ENCODE peak calls at places on chromosomes 12 and 14, in eight cellular contexts. One of them, this sample, is unnamed.

GRCh38 chr12:13258212-13258611 is 61.7 kb downstream of the EMP1 start:
- DNase-seq in stomach: no peak
- DNase-seq in prostate gland: no peak
- DNase-seq in lower leg skin: no peak
- DNase-seq in A549: no peak
- DNase-seq in NB4: no peak
- DNase-seq in H54: no peak
- DNase-seq in ovary: no peak
- DNase-seq in this sample: no peak

GRCh38 chr12:125683748-125684381 is 618.6 kb downstream of the AACS start:
- DNase-seq in prostate gland: peak; percentile 22
- DNase-seq in A549: no peak
- DNase-seq in NB4: peak; percentile 16
- DNase-seq in H54: no peak
- DNase-seq in lower leg skin: no peak
- DNase-seq in ovary: no peak
- DNase-seq in stomach: peak; percentile 70
- DNase-seq in this sample: peak; percentile 42

GRCh38 chr14:49456589-49456988 is 129.6 kb downstream of the RPS29 start:
- DNase-seq in ovary: no peak
- DNase-seq in stomach: no peak
- DNase-seq in lower leg skin: no peak
- DNase-seq in A549: no peak
- DNase-seq in prostate gland: no peak
- DNase-seq in NB4: no peak
- DNase-seq in H54: no peak
- DNase-seq in this sample: no peak

GRCh38 chr12:117098071-117098360 is 1.2 kb downstream of the TESC start:
- DNase-seq in H54: no peak
- DNase-seq in A549: no peak
- DNase-seq in lower leg skin: no peak
- DNase-seq in ovary: no peak
- DNase-seq in NB4: no peak
- DNase-seq in stomach: no peak
- DNase-seq in prostate gland: no peak
- DNase-seq in this sample: no peak

GRCh38 chr14:28494196-28494595 is 272.4 kb upstream of the FOXG1 start:
- DNase-seq in A549: no peak
- DNase-seq in stomach: no peak
- DNase-seq in ovary: no peak
- DNase-seq in H54: no peak
- DNase-seq in NB4: no peak
- DNase-seq in prostate gland: no peak
- DNase-seq in lower leg skin: no peak
- DNase-seq in this sample: no peak

GRCh38 chr12:84910549-84911241 is 1.9 kb downstream of the SLC6A15 start:
- DNase-seq in ovary: no peak
- DNase-seq in NB4: no peak
- DNase-seq in H54: no peak
- DNase-seq in lower leg skin: no peak
- DNase-seq in A549: no peak
- DNase-seq in prostate gland: no peak
- DNase-seq in stomach: no peak
- DNase-seq in this sample: no peak

GRCh38 chr14:63853831-63854293 is 1.1 kb downstream of the SYNE2 start:
- DNase-seq in H54: peak; percentile 56
- DNase-seq in NB4: no peak
- DNase-seq in A549: peak; percentile 47
- DNase-seq in stomach: peak; percentile 65
- DNase-seq in lower leg skin: peak; percentile 93
- DNase-seq in prostate gland: peak; percentile 83
- DNase-seq in ovary: peak; percentile 58
- DNase-seq in this sample: no peak

GRCh38 chr12:112349440-112349839 is 32.8 kb downstream of the HECTD4 start:
- DNase-seq in A549: no peak
- DNase-seq in NB4: no peak
- DNase-seq in prostate gland: no peak
- DNase-seq in lower leg skin: no peak
- DNase-seq in ovary: no peak
- DNase-seq in stomach: no peak
- DNase-seq in H54: no peak
- DNase-seq in this sample: no peak

GRCh38 chr14:41605550-41606248 is 977 bp upstream of the LRFN5 start:
- DNase-seq in lower leg skin: peak; percentile 82
- DNase-seq in A549: no peak
- DNase-seq in H54: no peak
- DNase-seq in ovary: peak; percentile 36
- DNase-seq in prostate gland: no peak
- DNase-seq in NB4: no peak
- DNase-seq in stomach: no peak
- DNase-seq in this sample: no peak

GRCh38 chr14:77965919-77966435 is 166.1 kb downstream of the ADCK1 start:
- DNase-seq in A549: peak; percentile 14
- DNase-seq in ovary: peak; percentile 40
- DNase-seq in prostate gland: no peak
- DNase-seq in lower leg skin: no peak
- DNase-seq in stomach: peak; percentile 54
- DNase-seq in H54: no peak
- DNase-seq in NB4: peak; percentile 75
- DNase-seq in this sample: peak; percentile 53

GRCh38 chr14:63677891-63678379 is 36.3 kb upstream of the WDR89 start:
- DNase-seq in A549: no peak
- DNase-seq in ovary: no peak
- DNase-seq in NB4: peak; percentile 48
- DNase-seq in lower leg skin: no peak
- DNase-seq in stomach: no peak
- DNase-seq in H54: peak; percentile 14
- DNase-seq in prostate gland: peak; percentile 80
- DNase-seq in this sample: no peak

GRCh38 chr12:24854017-24854416 is 94.9 kb downstream of the BCAT1 start:
- DNase-seq in prostate gland: no peak
- DNase-seq in A549: no peak
- DNase-seq in stomach: no peak
- DNase-seq in H54: no peak
- DNase-seq in ovary: no peak
- DNase-seq in lower leg skin: no peak
- DNase-seq in NB4: no peak
- DNase-seq in this sample: no peak

GRCh38 chr12:30863839-30864238 is 62.7 kb upstream of the TSPAN11 start:
- DNase-seq in ovary: no peak
- DNase-seq in stomach: no peak
- DNase-seq in A549: no peak
- DNase-seq in H54: no peak
- DNase-seq in NB4: no peak
- DNase-seq in lower leg skin: no peak
- DNase-seq in prostate gland: no peak
- DNase-seq in this sample: no peak
- TF ChIP-seq POLR2A in ovary: no peak
- TF ChIP-seq POLR2A in stomach: no peak
- TF ChIP-seq POLR2A in A549: no peak
- TF ChIP-seq POLR2A in H54: no peak
- TF ChIP-seq POLR2A in NB4: no peak
- TF ChIP-seq POLR2A in lower leg skin: no peak
- TF ChIP-seq POLR2A in prostate gland: no peak
- TF ChIP-seq POLR2A in this sample: no peak

GRCh38 chr12:107093547-107094448 is at the start of gene CRY1:
- DNase-seq in NB4: peak; percentile 97
- DNase-seq in prostate gland: peak; percentile 93
- DNase-seq in ovary: peak; percentile 98
- DNase-seq in A549: peak; percentile 79
- DNase-seq in stomach: peak; percentile 96
- DNase-seq in H54: peak; percentile 60
- DNase-seq in lower leg skin: peak; percentile 99
- DNase-seq in this sample: peak; percentile 48

GRCh38 chr12:107092669-107093546 is 441 bp downstream of the CRY1 start:
- DNase-seq in lower leg skin: peak; percentile 92
- DNase-seq in stomach: peak; percentile 44
- DNase-seq in H54: no peak
- DNase-seq in NB4: peak; percentile 72
- DNase-seq in prostate gland: peak; percentile 22
- DNase-seq in A549: peak; percentile 20
- DNase-seq in ovary: no peak
- DNase-seq in this sample: no peak

GRCh38 chr12:107091381-107091780 is 2.0 kb downstream of the CRY1 start:
- DNase-seq in lower leg skin: no peak
- DNase-seq in ovary: no peak
- DNase-seq in stomach: no peak
- DNase-seq in prostate gland: no peak
- DNase-seq in H54: no peak
- DNase-seq in A549: no peak
- DNase-seq in NB4: no peak
- DNase-seq in this sample: no peak

GRCh38 chr12:107088912-107089311 is 4.4 kb downstream of the CRY1 start:
- DNase-seq in A549: no peak
- DNase-seq in H54: no peak
- DNase-seq in NB4: no peak
- DNase-seq in ovary: no peak
- DNase-seq in prostate gland: no peak
- DNase-seq in lower leg skin: no peak
- DNase-seq in stomach: no peak
- DNase-seq in this sample: no peak

DNA sequence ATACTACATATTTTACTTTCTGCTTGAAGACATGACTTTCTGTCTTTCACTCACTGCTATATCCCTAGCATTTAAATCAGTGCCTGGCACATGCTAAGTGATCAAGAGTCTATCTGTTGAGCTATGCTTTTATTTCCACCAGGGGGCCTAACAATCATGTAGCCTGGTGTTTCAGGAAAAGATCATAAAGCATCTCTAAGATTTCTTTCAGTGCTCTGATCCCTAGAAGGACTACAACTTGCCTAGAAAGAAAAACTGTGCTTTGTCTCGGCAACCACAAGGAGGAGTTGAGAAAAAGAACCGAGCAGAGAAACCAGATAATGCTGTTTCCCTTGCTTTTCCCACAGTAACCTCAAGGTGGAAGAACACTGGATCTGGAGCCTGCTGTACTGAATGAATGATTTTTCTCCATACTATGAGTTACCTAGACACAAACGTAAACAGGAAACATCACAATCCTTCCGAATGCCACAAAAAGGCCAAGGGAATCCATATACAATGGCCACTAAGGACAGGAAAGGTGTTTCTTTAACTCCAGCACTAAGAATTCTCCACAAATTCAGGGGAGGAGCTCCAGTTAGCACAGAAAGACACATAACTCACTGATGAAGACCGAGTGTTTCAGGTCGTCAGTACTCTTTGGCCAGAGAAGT is 1.2 kb downstream of the CRY1 start:
- DNase-seq in lower leg skin: no peak
- DNase-seq in stomach: no peak
- DNase-seq in prostate gland: peak; percentile 53
- DNase-seq in ovary: no peak
- DNase-seq in H54: peak; percentile 35
- DNase-seq in NB4: peak; percentile 86
- DNase-seq in A549: peak; percentile 75
- DNase-seq in this sample: no peak
- TF ChIP-seq POLR2A in lower leg skin: no peak
- TF ChIP-seq POLR2A in stomach: no peak
- TF ChIP-seq POLR2A in prostate gland: no peak
- TF ChIP-seq POLR2A in ovary: peak; percentile 16
- TF ChIP-seq POLR2A in H54: no peak
- TF ChIP-seq POLR2A in NB4: no peak
- TF ChIP-seq POLR2A in A549: no peak
- TF ChIP-seq POLR2A in this sample: no peak

DNA sequence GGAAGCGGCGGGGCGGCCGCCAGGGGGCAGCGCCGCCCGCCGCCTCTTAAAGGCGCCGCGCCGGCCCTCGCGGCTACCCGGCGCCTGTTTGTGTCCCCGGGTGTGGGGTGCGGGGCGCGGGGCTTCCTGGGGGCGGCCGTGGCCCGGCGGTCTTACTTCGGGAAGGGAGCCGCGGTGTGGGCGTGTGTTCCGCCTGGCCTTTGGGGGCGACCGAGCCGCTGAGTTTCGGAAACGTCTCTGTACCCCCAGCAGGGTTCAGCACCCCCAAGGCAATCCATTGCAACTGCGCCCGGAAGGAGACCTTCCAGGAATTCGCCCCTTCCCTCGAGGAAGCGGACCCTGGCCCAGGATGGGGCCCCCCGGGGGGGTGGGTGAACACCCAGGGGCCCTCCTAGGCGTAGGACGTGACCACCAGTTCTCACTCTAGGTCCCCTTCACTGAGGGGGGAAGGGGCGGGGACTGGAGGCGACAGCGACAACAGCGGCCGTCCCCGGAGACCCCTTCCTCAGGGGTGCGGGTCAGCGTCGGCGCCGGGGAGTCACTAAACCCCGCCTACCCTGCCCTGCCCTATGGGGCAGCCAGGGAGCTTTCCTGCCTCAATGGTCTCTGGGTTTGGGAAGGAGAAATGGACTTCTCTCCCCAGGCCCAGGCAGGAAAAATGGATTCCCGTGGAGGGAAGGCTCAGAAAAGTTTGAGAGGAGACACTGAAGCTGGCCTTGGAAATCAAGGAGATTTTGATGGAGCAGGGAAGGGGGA is at the start of gene ITPK1:
- DNase-seq in ovary: peak; percentile 72
- DNase-seq in H54: peak; percentile 61
- DNase-seq in NB4: peak; percentile 77
- DNase-seq in prostate gland: peak; percentile 23
- DNase-seq in A549: peak; percentile 66
- DNase-seq in stomach: peak; percentile 63
- DNase-seq in lower leg skin: peak; percentile 88
- DNase-seq in this sample: peak; percentile 84
- TF ChIP-seq POLR2A in ovary: no peak
- TF ChIP-seq POLR2A in H54: no peak
- TF ChIP-seq POLR2A in NB4: peak; percentile 41
- TF ChIP-seq POLR2A in prostate gland: no peak
- TF ChIP-seq POLR2A in A549: no peak
- TF ChIP-seq POLR2A in stomach: no peak
- TF ChIP-seq POLR2A in lower leg skin: no peak
- TF ChIP-seq POLR2A in this sample: no peak

GRCh38 chr14:58713677-58714076 is 75.9 kb downstream of the DACT1 start:
- DNase-seq in ovary: no peak
- DNase-seq in H54: no peak
- DNase-seq in A549: no peak
- DNase-seq in NB4: no peak
- DNase-seq in lower leg skin: no peak
- DNase-seq in prostate gland: no peak
- DNase-seq in stomach: no peak
- DNase-seq in this sample: no peak

GRCh38 chr14:58712357-58712756 is 74.6 kb downstream of the DACT1 start:
- DNase-seq in stomach: no peak
- DNase-seq in A549: no peak
- DNase-seq in lower leg skin: no peak
- DNase-seq in NB4: no peak
- DNase-seq in H54: no peak
- DNase-seq in ovary: no peak
- DNase-seq in prostate gland: no peak
- DNase-seq in this sample: no peak

GRCh38 chr14:58711382-58711781 is 73.6 kb downstream of the DACT1 start:
- DNase-seq in stomach: no peak
- DNase-seq in ovary: no peak
- DNase-seq in prostate gland: no peak
- DNase-seq in lower leg skin: no peak
- DNase-seq in A549: no peak
- DNase-seq in H54: no peak
- DNase-seq in NB4: no peak
- DNase-seq in this sample: no peak

GRCh38 chr14:58708004-58708403 is 70.2 kb downstream of the DACT1 start:
- DNase-seq in A549: no peak
- DNase-seq in H54: no peak
- DNase-seq in lower leg skin: no peak
- DNase-seq in NB4: no peak
- DNase-seq in stomach: no peak
- DNase-seq in ovary: no peak
- DNase-seq in prostate gland: no peak
- DNase-seq in this sample: no peak

GRCh38 chr14:58709949-58710348 is 72.2 kb downstream of the DACT1 start:
- DNase-seq in stomach: no peak
- DNase-seq in lower leg skin: no peak
- DNase-seq in H54: no peak
- DNase-seq in NB4: no peak
- DNase-seq in prostate gland: no peak
- DNase-seq in A549: no peak
- DNase-seq in ovary: no peak
- DNase-seq in this sample: no peak
- TF ChIP-seq POLR2A in stomach: no peak
- TF ChIP-seq POLR2A in lower leg skin: no peak
- TF ChIP-seq POLR2A in H54: no peak
- TF ChIP-seq POLR2A in NB4: no peak
- TF ChIP-seq POLR2A in prostate gland: no peak
- TF ChIP-seq POLR2A in A549: no peak
- TF ChIP-seq POLR2A in ovary: no peak
- TF ChIP-seq POLR2A in this sample: no peak

This sample was measured in GM12891.